ENCODE peak calls at places on chromosomes 2 and 18, in six cellular contexts. H, L, F, K, W and O are unnamed samples.

GRCh38 chr2:233426619-233427342 is 72.5 kb downstream of the DGKD start:
- DNase-seq in H (no peak), L (no peak), F (no peak), K (no peak), W (no peak), O (no peak)

GRCh38 chr2:65396348-65397026 is 35.9 kb downstream of the SPRED2 start:
- DNase-seq in H (no peak), L (no peak), F (no peak), K (peak; percentile 67), W (no peak), O (peak; percentile 9)

GRCh38 chr2:73386894-73387636 is 1.4 kb downstream of the ALMS1 start:
- DNase-seq in H (no peak), L (no peak), F (no peak), K (no peak), W (no peak), O (no peak)

GRCh38 chr18:57660961-57661360 is 39.3 kb upstream of the NARS1 start:
- DNase-seq in H (no peak), L (no peak), F (no peak), K (no peak), W (no peak), O (no peak)

GRCh38 chr2:58594175-58594574 is 353.1 kb upstream of the FANCL start:
- DNase-seq in H (no peak), L (peak; percentile 53), F (peak; percentile 6), K (no peak), W (no peak), O (no peak)

GRCh38 chr2:96150007-96150406 is 4.8 kb upstream of the DUSP2 start:
- DNase-seq in H (no peak), L (peak; percentile 27), F (no peak), K (no peak), W (no peak), O (no peak)

GRCh38 chr2:23700627-23701026 is 226.3 kb downstream of the ATAD2B start:
- DNase-seq in H (no peak), L (peak; percentile 16), F (no peak), K (no peak), W (no peak), O (no peak)

GRCh38 chr2:118047273-118047898 is 33.5 kb upstream of the CCDC93 start:
- DNase-seq in H (no peak), L (no peak), F (no peak), K (no peak), W (no peak), O (no peak)

GRCh38 chr2:128868686-128869551 is 550.3 kb upstream of the HS6ST1 start:
- DNase-seq in H (no peak), L (no peak), F (no peak), K (no peak), W (no peak), O (no peak)

GRCh38 chr2:190044866-190045265 is 17.7 kb downstream of the MSTN start:
- DNase-seq in H (no peak), L (no peak), F (no peak), K (no peak), W (no peak), O (no peak)
- H3K36me3 ChIP-seq in H (no peaks in the 10 kb centered on the region), L (no peaks in the 10 kb centered on the region), F (no peaks in the 10 kb centered on the region), K (no peaks in the 10 kb centered on the region), W (no peaks in the 10 kb centered on the region), O (no peaks in the 10 kb centered on the region)

DNA sequence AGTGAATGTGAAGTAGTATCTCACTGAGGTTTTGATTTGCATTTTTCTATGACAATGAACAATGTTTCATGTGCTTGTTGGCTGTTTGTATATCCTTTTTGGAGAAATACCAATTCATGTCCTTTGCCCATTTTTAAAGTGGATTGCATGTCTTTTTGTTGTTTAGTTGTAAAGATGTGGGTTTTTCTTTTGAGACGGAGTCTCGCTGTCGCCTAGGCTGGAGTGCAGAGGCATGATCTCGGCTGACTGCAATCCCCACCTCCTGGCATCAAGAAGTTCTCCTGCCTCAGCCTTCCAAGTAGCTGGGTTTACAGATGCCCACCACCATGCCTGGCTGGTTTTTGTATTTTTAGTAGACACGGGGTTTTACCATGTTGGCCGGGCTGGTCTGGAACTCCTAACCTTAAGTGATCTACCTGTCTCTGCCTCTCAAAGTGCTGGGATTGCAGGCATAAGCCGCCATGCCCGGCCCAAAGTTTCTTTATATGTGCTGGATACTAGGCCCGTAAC is 236.7 kb downstream of the MYCN start:
- DNase-seq in H (no peak), L (no peak), F (no peak), K (no peak), W (no peak), O (no peak)
- H3K9me3 ChIP-seq in H (no peaks in the 10 kb centered on the region), L (no peaks in the 10 kb centered on the region), F (no peaks in the 10 kb centered on the region), K (no peaks in the 10 kb centered on the region), W (no peaks in the 10 kb centered on the region), O (no peaks in the 10 kb centered on the region)

DNA sequence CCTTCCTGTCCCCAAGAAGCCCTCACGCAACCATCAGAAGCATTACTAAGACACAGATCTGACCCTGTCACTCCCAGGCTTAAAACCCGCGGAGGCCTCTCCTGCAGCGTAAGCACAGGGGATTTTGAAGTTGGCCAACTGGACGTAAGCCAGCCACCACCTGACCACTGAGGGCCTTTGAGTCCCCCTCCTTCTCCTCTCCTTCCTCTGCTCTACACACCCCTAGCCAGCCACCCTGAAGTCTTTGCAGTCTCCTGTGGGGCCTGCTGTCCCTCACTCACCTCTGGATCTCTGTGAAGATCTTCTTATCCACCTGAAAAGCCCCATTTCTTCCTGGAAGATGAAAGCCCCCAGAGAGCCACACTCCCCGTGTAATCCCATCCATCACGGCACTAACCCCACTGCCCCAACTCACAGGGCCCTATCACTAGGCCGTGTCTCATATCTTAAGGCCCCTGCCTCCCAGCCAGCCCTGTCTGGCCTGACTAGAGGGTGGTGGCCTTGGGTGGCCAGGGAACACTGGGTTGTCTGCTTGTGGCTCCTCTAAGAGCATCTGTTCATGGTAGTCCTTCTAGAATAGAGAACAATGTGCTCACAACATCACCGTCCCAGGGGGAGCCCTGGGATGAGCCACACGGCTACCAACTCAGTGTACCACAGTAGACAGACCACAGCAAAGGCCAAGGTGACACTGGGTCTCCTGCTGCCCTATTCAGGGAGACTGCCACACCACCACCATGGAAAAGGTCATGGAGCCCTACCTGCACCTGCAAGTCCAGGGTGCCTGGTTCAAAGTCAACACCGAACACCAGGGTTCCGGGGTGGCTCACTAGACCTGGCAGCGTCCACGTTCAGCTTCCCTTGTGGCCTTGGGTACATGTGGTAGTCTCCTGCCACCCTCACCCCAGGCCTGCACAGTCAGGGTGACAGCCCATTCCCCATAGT is 191.6 kb downstream of the ZBTB7C start:
- DNase-seq in H (no peak), L (no peak), F (no peak), K (no peak), W (no peak), O (no peak)
- H3K27ac ChIP-seq in H (peak overlapping the region; percentile 73), L (no peak overlapping the region), F (no peak overlapping the region), K (no peak overlapping the region), W (peak overlapping the region; percentile 25), O (no peak overlapping the region)

GRCh38 chr2:106095478-106096392 is 98.4 kb downstream of the UXS1 start:
- DNase-seq in H (no peak), L (peak; percentile 38), F (no peak), K (no peak), W (no peak), O (no peak)

GRCh38 chr2:106098081-106098480 is 96.0 kb downstream of the UXS1 start:
- DNase-seq in H (no peak), L (peak; percentile 78), F (peak; percentile 27), K (no peak), W (no peak), O (no peak)

GRCh38 chr2:106098664-106099063 is 95.4 kb downstream of the UXS1 start:
- DNase-seq in H (no peak), L (no peak), F (no peak), K (no peak), W (no peak), O (no peak)

GRCh38 chr2:106096446-106097369 is 97.4 kb downstream of the UXS1 start:
- DNase-seq in H (no peak), L (no peak), F (no peak), K (no peak), W (no peak), O (no peak)

GRCh38 chr2:106097370-106098000 is 96.6 kb downstream of the UXS1 start:
- DNase-seq in H (no peak), L (no peak), F (peak; percentile 23), K (no peak), W (no peak), O (no peak)
- H3K36me3 ChIP-seq in H (no peaks in the 10 kb centered on the region), L (peaks cover 43% of the 10 kb centered on the region), F (peaks cover 5% of the 10 kb centered on the region), K (no peaks in the 10 kb centered on the region), W (no peaks in the 10 kb centered on the region), O (no peaks in the 10 kb centered on the region)

DNA sequence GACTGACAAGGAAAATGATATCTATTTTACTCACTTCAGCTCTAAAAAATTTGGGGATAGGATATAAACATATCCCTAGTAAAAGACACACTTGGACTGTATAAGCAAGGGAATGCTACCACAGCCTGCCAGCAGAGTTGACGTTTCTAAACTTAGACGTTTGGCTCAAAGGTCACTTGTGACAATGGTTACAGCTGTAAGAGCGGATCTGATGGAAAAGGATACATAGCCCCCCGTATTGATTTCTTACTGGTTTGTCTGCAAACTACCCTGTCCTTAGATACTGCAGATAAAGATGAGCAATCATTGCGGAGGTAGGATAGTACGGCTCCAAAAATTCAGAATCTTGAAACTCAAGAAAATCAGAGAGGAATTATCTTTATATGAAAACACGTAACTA is 129.1 kb upstream of the ITGB6 start:
- DNase-seq in H (no peak), L (no peak), F (no peak), K (no peak), W (no peak), O (no peak)
- H3K9me3 ChIP-seq in H (no peaks in the 10 kb centered on the region), L (no peaks in the 10 kb centered on the region), F (no peaks in the 10 kb centered on the region), K (no peaks in the 10 kb centered on the region), W (no peaks in the 10 kb centered on the region), O (no peaks in the 10 kb centered on the region)

GRCh38 chr2:227508001-227508400 is 36.0 kb downstream of the AGFG1 start:
- DNase-seq in H (no peak), L (no peak), F (peak; percentile 19), K (no peak), W (no peak), O (no peak)

GRCh38 chr2:227506456-227506855 is 34.5 kb downstream of the AGFG1 start:
- DNase-seq in H (no peak), L (no peak), F (no peak), K (no peak), W (no peak), O (no peak)

GRCh38 chr2:227499971-227500630 is 28.1 kb downstream of the AGFG1 start:
- DNase-seq in H (no peak), L (no peak), F (no peak), K (no peak), W (no peak), O (no peak)

GRCh38 chr2:227504700-227505099 is 32.7 kb downstream of the AGFG1 start:
- DNase-seq in H (no peak), L (no peak), F (no peak), K (no peak), W (no peak), O (no peak)

DNA sequence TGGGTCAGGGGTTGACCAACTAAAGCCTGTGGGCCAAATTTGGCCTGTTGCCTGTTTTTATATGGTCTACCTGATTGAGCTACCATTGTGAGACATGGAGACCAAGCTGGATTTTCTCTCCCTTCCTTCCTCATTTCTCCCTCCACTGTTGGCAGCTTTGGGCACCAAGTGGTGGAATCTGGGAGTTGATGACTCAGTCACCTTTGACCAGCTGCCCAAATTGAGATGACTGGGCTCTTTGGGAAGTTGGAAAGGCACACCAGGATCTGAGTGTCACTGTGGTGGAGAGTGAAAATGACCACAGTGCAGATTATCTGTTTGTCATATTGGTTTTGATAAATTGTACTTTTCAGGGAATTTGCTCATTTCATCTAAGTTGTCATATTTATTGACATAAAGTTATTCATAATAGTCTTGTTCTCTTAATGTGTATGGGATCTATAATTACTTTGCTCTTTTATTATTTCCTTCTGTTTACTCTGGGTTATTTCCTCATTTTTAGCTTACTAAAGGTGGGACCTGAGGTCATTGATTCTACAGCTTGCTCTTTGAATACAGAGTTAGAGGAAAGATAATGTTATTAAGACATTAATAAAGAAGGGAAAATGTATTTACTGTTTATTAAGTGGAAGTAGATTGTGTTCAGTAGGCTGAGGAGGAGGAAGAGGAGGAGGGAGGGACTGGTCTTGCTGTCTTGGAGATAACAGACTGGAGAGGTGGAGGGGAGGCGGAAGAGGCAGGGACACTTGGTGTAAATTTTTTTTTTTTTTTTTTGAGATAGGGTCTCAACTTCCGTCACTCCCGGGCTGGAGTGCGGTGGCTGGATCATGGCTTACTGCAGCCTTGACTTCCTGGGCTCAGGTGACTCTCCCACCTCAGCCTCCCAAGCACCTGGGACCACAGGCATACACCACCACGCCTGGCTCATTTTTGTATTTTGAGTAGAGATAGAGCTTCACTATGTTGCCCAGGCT is 31.8 kb downstream of the AGFG1 start:
- DNase-seq in H (peak; percentile 47), L (no peak), F (no peak), K (peak; percentile 72), W (no peak), O (peak; percentile 60)
- H3K27ac ChIP-seq in H (no peak overlapping the region), L (no peak overlapping the region), F (no peak overlapping the region), K (peak overlapping the region; percentile 41), W (peak overlapping the region; percentile 14), O (peak overlapping the region; percentile 28)